ENCODE peak calls at places on chromosomes 4 and X, in eight cellular contexts. U is mesenteric fat pad, A is substantia nigra, T is GM04503, P is frontal cortex, F is D341Med, M is NCI-H748 treated with DMSO at 0.1 percent for 48 hours, V is head of caudate nucleus. H is an unnamed sample.

GRCh38 chr4:10731690-10732089 is 47.1 kb upstream of the CLNK start:
- DNase-seq in U (no peak), A (no peak), T (no peak), P (no peak), F (no peak), M (no peak), V (no peak), H (no peak)

GRCh38 chrX:13283968-13284914 is 35.6 kb downstream of the ATXN3L start:
- DNase-seq in U (no peak), A (no peak), T (peak; percentile 58), P (no peak), F (no peak), M (no peak), V (no peak), H (no peak)

GRCh38 chr4:87053064-87053693 is 118.4 kb downstream of the AFF1 start:
- DNase-seq in U (no peak), A (no peak), T (no peak), P (no peak), F (no peak), M (no peak), V (no peak), H (no peak)

GRCh38 chr4:76002176-76002575 is 5.1 kb downstream of the CXCL9 start:
- DNase-seq in U (no peak), A (no peak), T (no peak), P (no peak), F (no peak), M (no peak), V (no peak), H (peak; percentile 91)

GRCh38 chr4:786861-787300 is 39.0 kb downstream of the CPLX1 start:
- DNase-seq in U (no peak), A (no peak), T (no peak), P (no peak), F (peak; percentile 22), M (no peak), V (no peak), H (no peak)

GRCh38 chrX:132652871-132653270 is 164.0 kb upstream of the MBNL3 start:
- DNase-seq in U (no peak), A (no peak), T (no peak), P (no peak), F (no peak), M (no peak), V (no peak), H (no peak)

GRCh38 chr4:118718511-118719170 is 33.4 kb downstream of the METTL14 start:
- DNase-seq in U (no peak), A (no peak), T (no peak), P (no peak), F (no peak), M (no peak), V (no peak), H (no peak)

GRCh38 chr4:150673793-150674192 is 91.8 kb downstream of the MAB21L2 start:
- DNase-seq in U (no peak), A (no peak), T (no peak), P (no peak), F (no peak), M (no peak), V (no peak), H (no peak)

GRCh38 chr4:19844436-19844835 is 407.3 kb upstream of the SLIT2 start:
- DNase-seq in U (no peak), A (no peak), T (no peak), P (no peak), F (peak; percentile 67), M (no peak), V (no peak), H (no peak)